ENCODE peak calls at places on chromosomes 1 and 21, in eight cellular contexts. H, F, I, D, T, M, X and K are unnamed samples.

GRCh38 chr1:9598316-9598700 is 9.6 kb downstream of the TMEM201 start:
- DNase-seq in D (no peak), H (no peak), M (no peak), X (no peak), F (no peak), T (no peak), I (no peak), K (no peak)

GRCh38 chr1:189646066-189646465 is 831.6 kb downstream of the BRINP3 start:
- DNase-seq in F (no peak), D (no peak), X (no peak), I (no peak), H (no peak), M (no peak), T (no peak), K (no peak)

GRCh38 chr1:111141803-111142202 is 1.8 kb downstream of the CEPT1 start:
- DNase-seq in X (no peak), M (no peak), T (no peak), I (peak; percentile 15), F (no peak), H (no peak), D (no peak), K (no peak)

GRCh38 chr1:10399487-10399917 is 638 bp downstream of the PGD start:
- DNase-seq in M (peak; percentile 57), I (no peak), F (peak; percentile 2), D (no peak), H (peak; percentile 39), X (no peak), T (no peak), K (no peak)

GRCh38 chr1:15399710-15400109 is 10.0 kb upstream of the EFHD2 start:
- DNase-seq in H (no peak), D (no peak), F (no peak), X (no peak), I (no peak), T (no peak), M (no peak), K (no peak)

GRCh38 chr1:30083800-30084464 is 639.5 kb downstream of the MATN1 start:
- DNase-seq in M (peak; percentile 47), D (no peak), I (peak; percentile 40), F (no peak), T (peak; percentile 38), X (no peak), H (peak; percentile 80), K (peak; percentile 23)

GRCh38 chr1:206709772-206710456 is 25.2 kb downstream of the MAPKAPK2 start:
- DNase-seq in I (peak; percentile 46), D (peak; percentile 28), X (no peak), H (no peak), M (no peak), F (no peak), T (no peak), K (no peak)

GRCh38 chr21:39911286-39911685 is 44.0 kb downstream of the PCP4 start:
- DNase-seq in D (no peak), F (no peak), M (no peak), X (no peak), I (peak; percentile 67), T (peak; percentile 2), H (no peak), K (peak; percentile 45)

GRCh38 chr1:228804640-228805413 is 69.5 kb downstream of the RHOU start:
- DNase-seq in H (no peak), M (no peak), I (peak; percentile 58), X (no peak), D (no peak), T (no peak), F (peak; percentile 28), K (peak; percentile 91)

GRCh38 chr1:224762701-224763100 is 146.6 kb downstream of the CNIH3 start:
- DNase-seq in D (no peak), H (no peak), I (no peak), F (no peak), M (no peak), X (no peak), T (no peak), K (no peak)